ENCODE peak calls at places on chromosomes 6 and 20, in eight cellular contexts. D is left ventricle myocardium inferior, X is heart left ventricle, O is PC-3, Z is spleen, S is brain microvascular endothelial cell, T is heart right ventricle, I is cardiac muscle cell. L is an unnamed sample.

GRCh38 chr20:63083831-63084562 is 77.2 kb upstream of the BHLHE23 start:
- DNase-seq in D (no peak), X (no peak), O (no peak), Z (peak; percentile 67), S (no peak), T (no peak), I (no peak), L (no peak)

GRCh38 chr6:79630883-79631799 is at the start of gene SH3BGRL2:
- DNase-seq in D (peak; percentile 74), X (peak; percentile 73), O (peak; percentile 63), Z (peak; percentile 85), S (peak; percentile 67), T (peak; percentile 77), I (peak; percentile 90), L (no peak)

GRCh38 chr20:52926505-52926904 is 45.7 kb upstream of the TSHZ2 start:
- DNase-seq in D (no peak), X (no peak), O (no peak), Z (no peak), S (no peak), T (no peak), I (no peak), L (no peak)

GRCh38 chr6:155850408-155850841 is 394.8 kb upstream of the NOX3 start:
- DNase-seq in D (no peak), X (no peak), O (peak; percentile 78), Z (no peak), S (peak; percentile 11), T (no peak), I (no peak), L (no peak)

GRCh38 chr20:37669773-37670236 is 24.0 kb upstream of the CTNNBL1 start:
- DNase-seq in D (no peak), X (no peak), O (no peak), Z (no peak), S (no peak), T (no peak), I (no peak), L (no peak)

GRCh38 chr6:74578339-74578738 is 627.5 kb downstream of the COL12A1 start:
- DNase-seq in D (no peak), X (no peak), O (peak; percentile 1), Z (no peak), S (peak; percentile 11), T (no peak), I (no peak), L (no peak)

GRCh38 chr6:148109732-148110131 is 232.9 kb upstream of the SASH1 start:
- DNase-seq in D (no peak), X (no peak), O (no peak), Z (no peak), S (no peak), T (no peak), I (peak; percentile 78), L (no peak)

GRCh38 chr6:43971776-43972126 is 155.5 kb downstream of the MRPL14 start:
- DNase-seq in D (no peak), X (no peak), O (no peak), Z (no peak), S (no peak), T (no peak), I (no peak), L (no peak)

GRCh38 chr6:136822051-136822378 is 377 bp upstream of the PEX7 start:
- DNase-seq in D (no peak), X (no peak), O (peak; percentile 1), Z (no peak), S (no peak), T (no peak), I (no peak), L (no peak)

GRCh38 chr6:168417158-168417557 is 23.8 kb upstream of the SMOC2 start:
- DNase-seq in D (no peak), X (no peak), O (no peak), Z (no peak), S (no peak), T (no peak), I (no peak), L (no peak)

GRCh38 chr20:48826064-48826463 is 1.7 kb downstream of the PREX1 start:
- DNase-seq in D (no peak), X (no peak), O (no peak), Z (no peak), S (no peak), T (no peak), I (no peak), L (no peak)

GRCh38 chr6:110566346-110567125 is 90.1 kb upstream of the SLC22A16 start:
- DNase-seq in D (peak; percentile 35), X (no peak), O (no peak), Z (no peak), S (no peak), T (no peak), I (peak; percentile 71), L (no peak)

GRCh38 chr20:23231561-23232218 is 118.9 kb upstream of the NXT1 start:
- DNase-seq in D (no peak), X (no peak), O (peak; percentile 56), Z (no peak), S (no peak), T (no peak), I (no peak), L (no peak)

GRCh38 chr20:535958-536357 is 7.6 kb downstream of the CSNK2A1 start:
- DNase-seq in D (no peak), X (no peak), O (no peak), Z (no peak), S (no peak), T (no peak), I (no peak), L (no peak)

GRCh38 chr6:90005048-90005827 is 111.0 kb downstream of the GJA10 start:
- DNase-seq in D (no peak), X (no peak), O (no peak), Z (no peak), S (no peak), T (no peak), I (no peak), L (no peak)

GRCh38 chr6:154232013-154232920 is 124.3 kb downstream of the IPCEF1 start:
- DNase-seq in D (no peak), X (no peak), O (peak; percentile 65), Z (no peak), S (peak; percentile 38), T (no peak), I (no peak), L (no peak)

GRCh38 chr6:150368762-150369161 is at the start of gene IYD:
- DNase-seq in D (no peak), X (no peak), O (no peak), Z (no peak), S (no peak), T (no peak), I (no peak), L (no peak)

GRCh38 chr20:33443512-33444239 is at the start of gene SNTA1:
- DNase-seq in D (peak; percentile 95), X (peak; percentile 93), O (peak; percentile 83), Z (peak; percentile 98), S (peak; percentile 32), T (peak; percentile 93), I (peak; percentile 98), L (peak; percentile 67)

GRCh38 chr6:4133941-4134838 is 1.2 kb downstream of the ECI2 start:
- DNase-seq in D (peak; percentile 26), X (peak; percentile 15), O (peak; percentile 22), Z (peak; percentile 78), S (no peak), T (peak; percentile 19), I (peak; percentile 31), L (no peak)

GRCh38 chr6:121849477-121849876 is 414.0 kb downstream of the GJA1 start:
- DNase-seq in D (peak; percentile 17), X (peak; percentile 62), O (peak; percentile 79), Z (no peak), S (peak; percentile 80), T (peak; percentile 79), I (peak; percentile 87), L (no peak)

DNA sequence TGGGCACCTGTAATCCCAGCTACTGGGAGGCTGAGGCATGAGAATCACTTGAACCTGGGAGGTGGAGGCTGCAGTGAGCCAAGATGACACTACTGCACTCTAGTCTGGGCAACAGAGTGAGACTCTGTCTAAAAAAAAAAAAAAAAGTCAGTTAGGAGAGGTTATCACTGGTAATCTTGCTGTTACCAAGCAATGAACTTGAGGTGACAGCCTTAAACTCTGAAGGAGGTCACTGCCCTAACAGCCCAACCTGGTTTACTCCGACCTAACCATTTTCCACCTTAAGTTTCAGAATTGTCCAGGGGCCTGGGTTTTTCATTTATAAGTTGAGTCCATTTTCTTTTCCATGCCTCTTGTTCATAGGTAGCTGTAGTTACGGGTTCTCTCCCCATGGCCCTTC is 28.9 kb downstream of the SHLD1 start:
- DNase-seq in D (no peak), X (no peak), O (no peak), Z (no peak), S (no peak), T (no peak), I (no peak), L (no peak)
- H3K27ac ChIP-seq in D (peak overlapping the region; percentile 67), X (no peak overlapping the region), O (peak overlapping the region; percentile 30), Z (no peak overlapping the region), S (no peak overlapping the region), T (no peak overlapping the region), I (no peak overlapping the region), L (no peak overlapping the region)

DNA sequence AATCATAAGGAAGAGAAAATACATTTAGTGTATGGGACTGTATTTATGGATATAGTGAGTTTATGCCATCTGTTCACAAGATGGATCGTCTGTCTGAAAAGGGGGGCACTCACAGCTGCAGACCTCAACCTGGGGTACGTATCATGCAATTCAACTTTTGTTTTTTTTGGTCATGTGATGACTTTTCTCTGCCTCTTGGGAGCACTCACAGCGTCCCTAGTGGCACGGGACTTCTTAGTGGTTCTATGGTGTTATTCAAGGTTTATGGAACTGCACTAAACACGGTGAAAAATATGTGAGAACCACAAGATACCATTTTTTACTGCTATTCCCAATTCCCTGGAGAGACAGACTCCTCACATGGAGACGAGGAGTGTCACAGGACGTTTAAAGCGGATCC is 60.4 kb upstream of the MPC1 start:
- DNase-seq in D (no peak), X (no peak), O (no peak), Z (no peak), S (no peak), T (no peak), I (no peak), L (no peak)
- TF ChIP-seq CTCF in D (no peak), X (no peak), O (no peak), Z (no peak), S (no peak), T (no peak), I (no peak), L (no peak)

DNA sequence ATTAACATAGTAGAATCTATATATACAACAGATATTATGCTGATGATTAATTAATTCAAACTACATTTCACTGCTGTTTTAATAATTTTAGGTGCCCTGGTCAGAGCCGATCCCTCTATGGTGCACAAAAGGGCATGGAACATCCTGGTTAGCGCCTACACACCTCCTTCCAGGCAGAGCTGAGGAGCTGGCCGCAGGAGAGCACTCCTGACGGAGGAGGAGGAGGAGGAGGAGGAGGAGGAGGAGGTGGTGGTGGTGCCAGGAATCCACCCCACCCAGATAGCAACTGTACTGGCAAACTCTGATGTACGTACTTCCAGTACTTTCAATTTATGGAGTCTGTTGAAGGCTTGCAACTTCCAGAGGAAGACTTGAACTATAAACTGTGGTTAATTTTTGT is 204.1 kb upstream of the THBS2 start:
- DNase-seq in D (no peak), X (no peak), O (no peak), Z (no peak), S (no peak), T (no peak), I (no peak), L (no peak)
- H3K4me3 ChIP-seq in D (no peak overlapping the region), X (no peak overlapping the region), O (no peak overlapping the region), Z (no peak overlapping the region), S (no peak overlapping the region), T (no peak overlapping the region), I (no peak overlapping the region), L (no peak overlapping the region)

DNA sequence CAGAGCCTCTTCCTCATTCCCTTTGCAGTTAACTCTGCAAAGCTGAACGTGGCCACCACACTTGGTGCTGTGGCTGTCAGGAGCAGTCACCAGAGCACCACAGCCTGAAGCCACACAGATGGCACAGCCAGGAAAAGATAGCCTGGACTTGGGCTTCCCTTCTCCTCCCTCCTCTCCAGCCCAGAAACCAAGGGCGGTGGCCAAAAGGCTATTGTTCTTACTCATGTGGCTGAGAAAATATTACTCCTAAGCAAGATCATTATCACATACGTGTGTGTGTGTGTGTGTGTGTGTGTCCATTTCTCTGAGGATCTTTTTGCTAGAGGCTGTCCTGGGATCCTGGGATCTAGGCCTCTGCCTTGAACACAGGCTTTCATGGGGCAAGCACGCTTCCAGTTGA is 39.7 kb downstream of the CD164 start:
- DNase-seq in D (no peak), X (no peak), O (peak; percentile 32), Z (no peak), S (no peak), T (no peak), I (no peak), L (no peak)
- H3K27ac ChIP-seq in D (no peak overlapping the region), X (no peak overlapping the region), O (no peak overlapping the region), Z (no peak overlapping the region), S (no peak overlapping the region), T (no peak overlapping the region), I (no peak overlapping the region), L (no peak overlapping the region)